ENCODE peak calls at places on chromosomes 2 and 18, in ten cellular contexts. U, E, G, J, L, R, A, M, P and I are unnamed samples.
A peak's percentile ranks its signal among the peaks of the same experiment; 100 is the strongest.

GRCh38 chr2:121173112-121173511 is 111.9 kb downstream of the TFCP2L1 start:
- DNase-seq in U (no peak), E (no peak), G (no peak), J (no peak), L (no peak), R (no peak), A (no peak), M (no peak), P (no peak), I (no peak)

GRCh38 chr18:44782617-44783016 is 101.9 kb downstream of the SETBP1 start:
- DNase-seq in U (no peak), E (no peak), G (no peak), J (no peak), L (no peak), R (no peak), A (no peak), M (no peak), P (no peak), I (no peak)

GRCh38 chr2:208375452-208376068 is 31.0 kb upstream of the PTH2R start:
- DNase-seq in U (no peak), E (no peak), G (no peak), J (no peak), L (no peak), R (no peak), A (no peak), M (no peak), P (no peak), I (no peak)

GRCh38 chr18:34707670-34708069 is 2.4 kb upstream of the DTNA start:
- DNase-seq in U (no peak), E (peak; percentile 52), G (peak; percentile 23), J (no peak), L (peak; percentile 86), R (peak; percentile 95), A (no peak), M (peak; percentile 83), P (no peak), I (peak; percentile 40)

GRCh38 chr2:26913599-26914285 is 56.7 kb upstream of the MAPRE3 start:
- DNase-seq in U (no peak), E (peak; percentile 27), G (no peak), J (no peak), L (no peak), R (peak; percentile 19), A (no peak), M (no peak), P (no peak), I (peak; percentile 39)

GRCh38 chr2:95061119-95061512 is 35.6 kb downstream of the MAL start:
- DNase-seq in U (no peak), E (no peak), G (no peak), J (no peak), L (no peak), R (no peak), A (no peak), M (no peak), P (no peak), I (no peak)

GRCh38 chr18:75211721-75212625 is 1.4 kb downstream of the TSHZ1 start:
- DNase-seq in U (peak; percentile 5), E (no peak), G (peak; percentile 54), J (no peak), L (no peak), R (peak; percentile 39), A (no peak), M (peak; percentile 45), P (no peak), I (no peak)

GRCh38 chr2:147910990-147911473 is 66.2 kb downstream of the ACVR2A start:
- DNase-seq in U (no peak), E (no peak), G (peak; percentile 22), J (no peak), L (peak; percentile 50), R (peak; percentile 70), A (peak; percentile 5), M (peak; percentile 21), P (peak; percentile 17), I (peak; percentile 78)

GRCh38 chr2:127051116-127051779 is 55.7 kb downstream of the BIN1 start:
- DNase-seq in U (no peak), E (peak; percentile 32), G (peak; percentile 10), J (no peak), L (no peak), R (no peak), A (no peak), M (peak; percentile 18), P (no peak), I (peak; percentile 25)

GRCh38 chr18:1965541-1965940 is 605.8 kb downstream of the METTL4 start:
- DNase-seq in U (no peak), E (no peak), G (no peak), J (no peak), L (no peak), R (no peak), A (no peak), M (no peak), P (no peak), I (no peak)

GRCh38 chr2:21916934-21917522 is 793.3 kb downstream of the TDRD15 start:
- DNase-seq in U (no peak), E (no peak), G (no peak), J (no peak), L (no peak), R (peak; percentile 4), A (no peak), M (no peak), P (no peak), I (no peak)

GRCh38 chr2:48170281-48170680 is 264.0 kb upstream of the FBXO11 start:
- DNase-seq in U (no peak), E (no peak), G (no peak), J (no peak), L (no peak), R (peak; percentile 92), A (no peak), M (no peak), P (no peak), I (no peak)

GRCh38 chr2:207248702-207249355 is 83.1 kb upstream of the KLF7 start:
- DNase-seq in U (no peak), E (no peak), G (no peak), J (no peak), L (no peak), R (peak; percentile 53), A (no peak), M (no peak), P (no peak), I (no peak)

GRCh38 chr18:70044626-70045025 is 97.0 kb upstream of the CD226 start:
- DNase-seq in U (no peak), E (no peak), G (no peak), J (no peak), L (peak; percentile 73), R (peak; percentile 92), A (no peak), M (no peak), P (no peak), I (no peak)

GRCh38 chr2:222423632-222424280 is 587 bp upstream of the SGPP2 start:
- DNase-seq in U (peak; percentile 34), E (no peak), G (no peak), J (no peak), L (no peak), R (peak; percentile 52), A (no peak), M (no peak), P (peak; percentile 47), I (no peak)

GRCh38 chr18:58525517-58525916 is 103.4 kb downstream of the ALPK2 start:
- DNase-seq in U (no peak), E (no peak), G (no peak), J (no peak), L (no peak), R (peak; percentile 44), A (no peak), M (no peak), P (no peak), I (no peak)

GRCh38 chr2:64013053-64013452 is 6.2 kb downstream of the VPS54 start:
- DNase-seq in U (no peak), E (no peak), G (no peak), J (no peak), L (no peak), R (no peak), A (no peak), M (no peak), P (no peak), I (no peak)